ENCODE peak calls at places on chromosomes 13 and 19, in four cellular contexts. One of them, this sample, is unnamed.

GRCh38 chr19:5801796-5802616 is 2.9 kb upstream of the NRTN start:
- DNase-seq in spleen: no peak
- DNase-seq in AG04449: no peak
- DNase-seq in kidney: peak; percentile 73
- DNase-seq in this sample: no peak

GRCh38 chr13:24218977-24219376 is 58.5 kb downstream of the SPATA13 start:
- DNase-seq in spleen: no peak
- DNase-seq in AG04449: no peak
- DNase-seq in kidney: no peak
- DNase-seq in this sample: no peak

GRCh38 chr19:47107201-47107952 is 6.2 kb downstream of the ZC3H4 start:
- DNase-seq in spleen: peak; percentile 27
- DNase-seq in AG04449: no peak
- DNase-seq in kidney: no peak
- DNase-seq in this sample: peak; percentile 10

GRCh38 chr13:33723365-33723764 is 94.6 kb upstream of the RFC3 start:
- DNase-seq in spleen: no peak
- DNase-seq in AG04449: no peak
- DNase-seq in kidney: no peak
- DNase-seq in this sample: no peak

GRCh38 chr13:33153421-33154381 is 131.9 kb downstream of the STARD13 start:
- DNase-seq in spleen: no peak
- DNase-seq in AG04449: no peak
- DNase-seq in kidney: peak; percentile 89
- DNase-seq in this sample: no peak

GRCh38 chr13:89846890-89847585 is 1500.4 kb upstream of the MIR17HG start:
- DNase-seq in spleen: no peak
- DNase-seq in AG04449: no peak
- DNase-seq in kidney: no peak
- DNase-seq in this sample: no peak

GRCh38 chr13:97911311-97912138 is 42.0 kb upstream of the IPO5 start:
- DNase-seq in spleen: no peak
- DNase-seq in AG04449: no peak
- DNase-seq in kidney: no peak
- DNase-seq in this sample: no peak

GRCh38 chr13:23696610-23697009 is 126.4 kb downstream of the TNFRSF19 start:
- DNase-seq in spleen: no peak
- DNase-seq in AG04449: no peak
- DNase-seq in kidney: no peak
- DNase-seq in this sample: no peak

GRCh38 chr13:74920361-74920760 is 561.6 kb downstream of the TBC1D4 start:
- DNase-seq in spleen: no peak
- DNase-seq in AG04449: no peak
- DNase-seq in kidney: no peak
- DNase-seq in this sample: no peak

GRCh38 chr13:113040597-113041292 is 64.8 kb upstream of the F7 start:
- DNase-seq in spleen: no peak
- DNase-seq in AG04449: no peak
- DNase-seq in kidney: peak; percentile 54
- DNase-seq in this sample: no peak

GRCh38 chr13:27855381-27855780 is 63.1 kb downstream of the GSX1 start:
- DNase-seq in spleen: no peak
- DNase-seq in AG04449: no peak
- DNase-seq in kidney: no peak
- DNase-seq in this sample: no peak

GRCh38 chr13:106291006-106291405 is 244.5 kb downstream of the EFNB2 start:
- DNase-seq in spleen: no peak
- DNase-seq in AG04449: peak; percentile 12
- DNase-seq in kidney: no peak
- DNase-seq in this sample: no peak

GRCh38 chr19:47994209-47994802 is at the start of gene ELSPBP1:
- DNase-seq in spleen: no peak
- DNase-seq in AG04449: no peak
- DNase-seq in kidney: no peak
- DNase-seq in this sample: no peak

GRCh38 chr19:44212865-44213346 is 574 bp downstream of the ZNF227 start:
- DNase-seq in spleen: no peak
- DNase-seq in AG04449: no peak
- DNase-seq in kidney: no peak
- DNase-seq in this sample: no peak

GRCh38 chr13:45055902-45056648 is 64.2 kb upstream of the GTF2F2 start:
- DNase-seq in spleen: no peak
- DNase-seq in AG04449: no peak
- DNase-seq in kidney: no peak
- DNase-seq in this sample: no peak

GRCh38 chr13:46627462-46627861 is 74.5 kb downstream of the LRCH1 start:
- DNase-seq in spleen: no peak
- DNase-seq in AG04449: no peak
- DNase-seq in kidney: no peak
- DNase-seq in this sample: no peak

GRCh38 chr13:111872475-111873150 is 194.3 kb upstream of the SOX1 start:
- DNase-seq in spleen: no peak
- DNase-seq in AG04449: no peak
- DNase-seq in kidney: no peak
- DNase-seq in this sample: peak; percentile 46

GRCh38 chr13:95226932-95227718 is 74.1 kb downstream of the ABCC4 start:
- DNase-seq in spleen: no peak
- DNase-seq in AG04449: no peak
- DNase-seq in kidney: no peak
- DNase-seq in this sample: no peak

GRCh38 chr19:55383279-55383788 is 758 bp downstream of the TMEM238 start:
- DNase-seq in spleen: peak; percentile 80
- DNase-seq in AG04449: no peak
- DNase-seq in kidney: no peak
- DNase-seq in this sample: no peak

GRCh38 chr19:55382013-55382412 is 2.1 kb downstream of the TMEM238 start:
- DNase-seq in spleen: no peak
- DNase-seq in AG04449: no peak
- DNase-seq in kidney: no peak
- DNase-seq in this sample: no peak

GRCh38 chr19:55384576-55385235 is 614 bp upstream of the TMEM238 start:
- DNase-seq in spleen: peak; percentile 86
- DNase-seq in AG04449: no peak
- DNase-seq in kidney: peak; percentile 87
- DNase-seq in this sample: no peak

GRCh38 chr19:55383789-55384575 is at the start of gene TMEM238:
- DNase-seq in spleen: peak; percentile 91
- DNase-seq in AG04449: no peak
- DNase-seq in kidney: peak; percentile 89
- DNase-seq in this sample: no peak

GRCh38 chr19:55382522-55383054 is 1.5 kb downstream of the TMEM238 start:
- DNase-seq in spleen: no peak
- DNase-seq in AG04449: no peak
- DNase-seq in kidney: no peak
- DNase-seq in this sample: no peak
- TF ChIP-seq CTCF in spleen: no peak
- TF ChIP-seq CTCF in AG04449: no peak
- TF ChIP-seq CTCF in kidney: no peak
- TF ChIP-seq CTCF in this sample: no peak

DNA sequence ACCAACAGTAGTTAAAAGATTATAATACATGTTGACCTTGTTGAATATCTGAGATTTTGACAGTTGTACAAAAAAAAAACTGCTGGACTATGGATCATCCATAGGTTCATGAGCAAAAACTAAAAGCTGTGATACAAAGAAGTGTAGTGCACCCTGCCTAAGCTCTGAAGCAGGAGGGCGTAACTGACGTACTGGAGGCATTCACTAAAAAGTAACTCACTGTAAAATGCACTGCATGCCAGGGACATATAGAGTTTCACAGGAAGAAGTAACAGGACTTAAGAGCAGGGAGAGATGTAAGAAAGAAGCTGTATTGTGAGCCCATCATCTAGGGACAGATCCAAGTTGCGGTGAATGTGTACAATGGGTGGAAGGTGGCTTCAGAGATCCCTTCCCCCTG is 177.9 kb downstream of the IRS2 start:
- DNase-seq in spleen: no peak
- DNase-seq in AG04449: no peak
- DNase-seq in kidney: no peak
- DNase-seq in this sample: no peak
- TF ChIP-seq CTCF in spleen: no peak
- TF ChIP-seq CTCF in AG04449: no peak
- TF ChIP-seq CTCF in kidney: no peak
- TF ChIP-seq CTCF in this sample: no peak

GRCh38 chr19:55134732-55135131 is 14.3 kb downstream of the TNNT1 start:
- DNase-seq in spleen: no peak
- DNase-seq in AG04449: no peak
- DNase-seq in kidney: no peak
- DNase-seq in this sample: no peak

GRCh38 chr19:55131421-55131820 is 14.0 kb upstream of the PPP1R12C start:
- DNase-seq in spleen: no peak
- DNase-seq in AG04449: peak; percentile 21
- DNase-seq in kidney: no peak
- DNase-seq in this sample: no peak

GRCh38 chr19:55136399-55137102 is 12.5 kb downstream of the TNNT1 start:
- DNase-seq in spleen: no peak
- DNase-seq in AG04449: no peak
- DNase-seq in kidney: no peak
- DNase-seq in this sample: no peak

GRCh38 chr19:55133639-55134444 is 15.2 kb downstream of the TNNT1 start:
- DNase-seq in spleen: no peak
- DNase-seq in AG04449: no peak
- DNase-seq in kidney: no peak
- DNase-seq in this sample: no peak

GRCh38 chr19:55132453-55133129 is 15.2 kb upstream of the PPP1R12C start:
- DNase-seq in spleen: no peak
- DNase-seq in AG04449: no peak
- DNase-seq in kidney: no peak
- DNase-seq in this sample: no peak
- TF ChIP-seq CTCF in spleen: no peak
- TF ChIP-seq CTCF in AG04449: no peak
- TF ChIP-seq CTCF in kidney: peak; percentile 15
- TF ChIP-seq CTCF in this sample: peak; percentile 29

GRCh38 chr19:1401138-1401888 is at the start of gene GAMT:
- DNase-seq in spleen: peak; percentile 87
- DNase-seq in AG04449: no peak
- DNase-seq in kidney: no peak
- DNase-seq in this sample: no peak
- TF ChIP-seq CTCF in spleen: peak; percentile 16
- TF ChIP-seq CTCF in AG04449: peak; percentile 37
- TF ChIP-seq CTCF in kidney: peak; percentile 24
- TF ChIP-seq CTCF in this sample: peak; percentile 80

GRCh38 chr13:105139380-105140285 is 1395.8 kb downstream of the EFNB2 start:
- DNase-seq in spleen: peak; percentile 84
- DNase-seq in AG04449: no peak
- DNase-seq in kidney: peak; percentile 48
- DNase-seq in this sample: no peak
- TF ChIP-seq CTCF in spleen: no peak
- TF ChIP-seq CTCF in AG04449: no peak
- TF ChIP-seq CTCF in kidney: no peak
- TF ChIP-seq CTCF in this sample: no peak

GRCh38 chr13:40792284-40793051 is 3.1 kb downstream of the SLC25A15 start:
- DNase-seq in spleen: no peak
- DNase-seq in AG04449: no peak
- DNase-seq in kidney: no peak
- DNase-seq in this sample: no peak

GRCh38 chr13:40787062-40787461 is 2.3 kb upstream of the SLC25A15 start:
- DNase-seq in spleen: no peak
- DNase-seq in AG04449: no peak
- DNase-seq in kidney: no peak
- DNase-seq in this sample: no peak

GRCh38 chr13:40786568-40786996 is 2.8 kb upstream of the SLC25A15 start:
- DNase-seq in spleen: no peak
- DNase-seq in AG04449: no peak
- DNase-seq in kidney: no peak
- DNase-seq in this sample: no peak

GRCh38 chr13:40790232-40790631 is 821 bp downstream of the SLC25A15 start:
- DNase-seq in spleen: no peak
- DNase-seq in AG04449: no peak
- DNase-seq in kidney: no peak
- DNase-seq in this sample: no peak

GRCh38 chr13:40789275-40790231 is at the start of gene SLC25A15:
- DNase-seq in spleen: peak; percentile 95
- DNase-seq in AG04449: no peak
- DNase-seq in kidney: peak; percentile 93
- DNase-seq in this sample: no peak
- TF ChIP-seq CTCF in spleen: no peak
- TF ChIP-seq CTCF in AG04449: peak; percentile 36
- TF ChIP-seq CTCF in kidney: peak; percentile 19
- TF ChIP-seq CTCF in this sample: peak; percentile 65

DNA sequence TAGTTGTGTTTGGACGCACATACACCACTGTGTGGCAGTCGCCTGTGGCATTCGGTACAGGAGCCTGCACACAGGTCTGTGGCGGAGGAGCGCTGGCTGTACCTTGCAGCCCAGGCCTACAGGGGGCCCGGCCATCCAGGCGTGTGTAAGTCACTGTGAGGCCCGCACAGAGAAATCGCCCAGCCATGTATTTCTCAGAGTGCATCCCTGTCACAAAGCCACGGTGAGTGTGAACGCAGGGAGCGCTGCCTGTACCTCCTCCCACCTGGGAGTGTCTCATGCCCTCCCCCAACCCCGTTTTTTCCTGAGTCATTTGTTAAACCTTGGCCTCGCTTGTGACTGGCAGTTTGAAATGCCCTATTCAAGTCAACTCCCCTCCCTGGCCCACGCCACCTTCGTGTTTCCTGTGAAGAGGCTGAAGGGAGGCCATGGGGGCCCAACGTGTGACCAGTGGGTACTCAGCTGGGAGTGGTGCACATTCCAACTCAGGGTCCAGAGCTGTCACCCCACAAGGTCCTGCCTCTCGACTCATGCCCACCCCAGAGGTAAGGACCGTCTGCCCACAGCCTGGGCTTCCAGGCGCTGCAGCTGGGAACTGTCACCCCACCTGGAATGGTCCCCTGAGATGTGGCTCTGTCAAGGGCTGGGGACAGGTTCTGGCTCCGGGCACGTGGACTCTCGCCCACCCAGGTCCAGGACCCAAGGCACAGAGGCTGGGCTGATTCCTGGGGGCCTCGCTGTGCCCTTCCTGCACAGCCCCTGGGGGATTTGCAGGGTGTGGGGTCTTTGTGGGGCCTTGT is 11.6 kb upstream of the RASA3 start:
- DNase-seq in spleen: peak; percentile 85
- DNase-seq in AG04449: no peak
- DNase-seq in kidney: peak; percentile 67
- DNase-seq in this sample: peak; percentile 85
- TF ChIP-seq CTCF in spleen: no peak
- TF ChIP-seq CTCF in AG04449: peak; percentile 12
- TF ChIP-seq CTCF in kidney: no peak
- TF ChIP-seq CTCF in this sample: peak; percentile 27

This sample was measured in chondrocyte.